ENCODE peak calls at places on chromosomes 13 and 19, in five cellular contexts. One of them, this sample, is unnamed.

GRCh38 chr13:38582133-38582532 is 104.7 kb upstream of the FREM2 start:
- DNase-seq in activated naive CD8-positive, alpha-beta T cell treated with anti-CD3 and anti-CD28 coated beads for 36 hours: no peak
- DNase-seq in Daoy: no peak
- DNase-seq in stimulated activated CD4-positive, alpha-beta T cell treated with anti-CD3 and anti-CD28 coated beads, TNF-alpha, amount 100 ng/mL, for 48 hours: no peak
- DNase-seq in NCI-H345: peak; percentile 70
- DNase-seq in this sample: no peak

GRCh38 chr19:46901701-46902401 is 41.1 kb downstream of the ARHGAP35 start:
- DNase-seq in activated naive CD8-positive, alpha-beta T cell treated with anti-CD3 and anti-CD28 coated beads for 36 hours: no peak
- DNase-seq in Daoy: no peak
- DNase-seq in stimulated activated CD4-positive, alpha-beta T cell treated with anti-CD3 and anti-CD28 coated beads, TNF-alpha, amount 100 ng/mL, for 48 hours: no peak
- DNase-seq in NCI-H345: no peak
- DNase-seq in this sample: no peak

GRCh38 chr13:40682449-40683240 is 16.2 kb upstream of the FOXO1 start:
- DNase-seq in activated naive CD8-positive, alpha-beta T cell treated with anti-CD3 and anti-CD28 coated beads for 36 hours: no peak
- DNase-seq in Daoy: no peak
- DNase-seq in stimulated activated CD4-positive, alpha-beta T cell treated with anti-CD3 and anti-CD28 coated beads, TNF-alpha, amount 100 ng/mL, for 48 hours: no peak
- DNase-seq in NCI-H345: peak; percentile 4
- DNase-seq in this sample: no peak

GRCh38 chr19:17929056-17929455 is 3.8 kb upstream of the CCDC124 start:
- DNase-seq in activated naive CD8-positive, alpha-beta T cell treated with anti-CD3 and anti-CD28 coated beads for 36 hours: no peak
- DNase-seq in Daoy: no peak
- DNase-seq in stimulated activated CD4-positive, alpha-beta T cell treated with anti-CD3 and anti-CD28 coated beads, TNF-alpha, amount 100 ng/mL, for 48 hours: no peak
- DNase-seq in NCI-H345: no peak
- DNase-seq in this sample: no peak

GRCh38 chr13:41345165-41345920 is 34.3 kb downstream of the NAA16 start:
- DNase-seq in activated naive CD8-positive, alpha-beta T cell treated with anti-CD3 and anti-CD28 coated beads for 36 hours: no peak
- DNase-seq in Daoy: no peak
- DNase-seq in stimulated activated CD4-positive, alpha-beta T cell treated with anti-CD3 and anti-CD28 coated beads, TNF-alpha, amount 100 ng/mL, for 48 hours: no peak
- DNase-seq in NCI-H345: no peak
- DNase-seq in this sample: no peak

GRCh38 chr19:36837902-36838783 is at the start of gene ZNF790:
- DNase-seq in activated naive CD8-positive, alpha-beta T cell treated with anti-CD3 and anti-CD28 coated beads for 36 hours: peak; percentile 85
- DNase-seq in Daoy: peak; percentile 87
- DNase-seq in stimulated activated CD4-positive, alpha-beta T cell treated with anti-CD3 and anti-CD28 coated beads, TNF-alpha, amount 100 ng/mL, for 48 hours: peak; percentile 81
- DNase-seq in NCI-H345: peak; percentile 94
- DNase-seq in this sample: no peak

GRCh38 chr19:17671906-17672305 is 16.2 kb downstream of the UNC13A start:
- DNase-seq in activated naive CD8-positive, alpha-beta T cell treated with anti-CD3 and anti-CD28 coated beads for 36 hours: peak; percentile 28
- DNase-seq in Daoy: peak; percentile 67
- DNase-seq in stimulated activated CD4-positive, alpha-beta T cell treated with anti-CD3 and anti-CD28 coated beads, TNF-alpha, amount 100 ng/mL, for 48 hours: peak; percentile 14
- DNase-seq in NCI-H345: no peak
- DNase-seq in this sample: peak; percentile 68

GRCh38 chr13:90105276-90105675 is 1242.2 kb upstream of the MIR17HG start:
- DNase-seq in activated naive CD8-positive, alpha-beta T cell treated with anti-CD3 and anti-CD28 coated beads for 36 hours: no peak
- DNase-seq in Daoy: no peak
- DNase-seq in stimulated activated CD4-positive, alpha-beta T cell treated with anti-CD3 and anti-CD28 coated beads, TNF-alpha, amount 100 ng/mL, for 48 hours: no peak
- DNase-seq in NCI-H345: no peak
- DNase-seq in this sample: no peak

GRCh38 chr19:46126086-46126485 is 1.6 kb upstream of the IGFL3 start:
- DNase-seq in activated naive CD8-positive, alpha-beta T cell treated with anti-CD3 and anti-CD28 coated beads for 36 hours: no peak
- DNase-seq in Daoy: no peak
- DNase-seq in stimulated activated CD4-positive, alpha-beta T cell treated with anti-CD3 and anti-CD28 coated beads, TNF-alpha, amount 100 ng/mL, for 48 hours: no peak
- DNase-seq in NCI-H345: no peak
- DNase-seq in this sample: no peak

GRCh38 chr19:29807870-29808405 is 3.9 kb upstream of the CCNE1 start:
- DNase-seq in activated naive CD8-positive, alpha-beta T cell treated with anti-CD3 and anti-CD28 coated beads for 36 hours: no peak
- DNase-seq in Daoy: no peak
- DNase-seq in stimulated activated CD4-positive, alpha-beta T cell treated with anti-CD3 and anti-CD28 coated beads, TNF-alpha, amount 100 ng/mL, for 48 hours: no peak
- DNase-seq in NCI-H345: no peak
- DNase-seq in this sample: no peak

GRCh38 chr19:17910776-17911360 is 21.9 kb upstream of the CCDC124 start:
- DNase-seq in activated naive CD8-positive, alpha-beta T cell treated with anti-CD3 and anti-CD28 coated beads for 36 hours: no peak
- DNase-seq in Daoy: no peak
- DNase-seq in stimulated activated CD4-positive, alpha-beta T cell treated with anti-CD3 and anti-CD28 coated beads, TNF-alpha, amount 100 ng/mL, for 48 hours: no peak
- DNase-seq in NCI-H345: no peak
- DNase-seq in this sample: no peak

GRCh38 chr19:23460656-23461055 is 65.4 kb upstream of the ZNF91 start:
- DNase-seq in activated naive CD8-positive, alpha-beta T cell treated with anti-CD3 and anti-CD28 coated beads for 36 hours: no peak
- DNase-seq in Daoy: no peak
- DNase-seq in stimulated activated CD4-positive, alpha-beta T cell treated with anti-CD3 and anti-CD28 coated beads, TNF-alpha, amount 100 ng/mL, for 48 hours: no peak
- DNase-seq in NCI-H345: no peak
- DNase-seq in this sample: no peak

GRCh38 chr13:99124046-99124400 is 76.6 kb upstream of the UBAC2 start:
- DNase-seq in activated naive CD8-positive, alpha-beta T cell treated with anti-CD3 and anti-CD28 coated beads for 36 hours: no peak
- DNase-seq in Daoy: no peak
- DNase-seq in stimulated activated CD4-positive, alpha-beta T cell treated with anti-CD3 and anti-CD28 coated beads, TNF-alpha, amount 100 ng/mL, for 48 hours: no peak
- DNase-seq in NCI-H345: no peak
- DNase-seq in this sample: no peak

GRCh38 chr13:85013006-85013405 is 786.2 kb downstream of the SLITRK6 start:
- DNase-seq in activated naive CD8-positive, alpha-beta T cell treated with anti-CD3 and anti-CD28 coated beads for 36 hours: no peak
- DNase-seq in Daoy: no peak
- DNase-seq in stimulated activated CD4-positive, alpha-beta T cell treated with anti-CD3 and anti-CD28 coated beads, TNF-alpha, amount 100 ng/mL, for 48 hours: no peak
- DNase-seq in NCI-H345: no peak
- DNase-seq in this sample: no peak

GRCh38 chr13:97921146-97921776 is 32.2 kb upstream of the IPO5 start:
- DNase-seq in activated naive CD8-positive, alpha-beta T cell treated with anti-CD3 and anti-CD28 coated beads for 36 hours: no peak
- DNase-seq in Daoy: no peak
- DNase-seq in stimulated activated CD4-positive, alpha-beta T cell treated with anti-CD3 and anti-CD28 coated beads, TNF-alpha, amount 100 ng/mL, for 48 hours: no peak
- DNase-seq in NCI-H345: no peak
- DNase-seq in this sample: no peak

GRCh38 chr19:10112895-10113591 is 1.6 kb downstream of the P2RY11 start:
- DNase-seq in activated naive CD8-positive, alpha-beta T cell treated with anti-CD3 and anti-CD28 coated beads for 36 hours: peak; percentile 78
- DNase-seq in Daoy: peak; percentile 82
- DNase-seq in stimulated activated CD4-positive, alpha-beta T cell treated with anti-CD3 and anti-CD28 coated beads, TNF-alpha, amount 100 ng/mL, for 48 hours: no peak
- DNase-seq in NCI-H345: peak; percentile 25
- DNase-seq in this sample: no peak

GRCh38 chr13:37173214-37173613 is 67.8 kb upstream of the CSNK1A1L start:
- DNase-seq in activated naive CD8-positive, alpha-beta T cell treated with anti-CD3 and anti-CD28 coated beads for 36 hours: no peak
- DNase-seq in Daoy: no peak
- DNase-seq in stimulated activated CD4-positive, alpha-beta T cell treated with anti-CD3 and anti-CD28 coated beads, TNF-alpha, amount 100 ng/mL, for 48 hours: no peak
- DNase-seq in NCI-H345: no peak
- DNase-seq in this sample: no peak

GRCh38 chr13:44305845-44306244 is 67.8 kb upstream of the SERP2 start:
- DNase-seq in activated naive CD8-positive, alpha-beta T cell treated with anti-CD3 and anti-CD28 coated beads for 36 hours: no peak
- DNase-seq in Daoy: peak; percentile 55
- DNase-seq in stimulated activated CD4-positive, alpha-beta T cell treated with anti-CD3 and anti-CD28 coated beads, TNF-alpha, amount 100 ng/mL, for 48 hours: no peak
- DNase-seq in NCI-H345: peak; percentile 41
- DNase-seq in this sample: no peak

GRCh38 chr19:18225702-18226468 is at the start of gene PDE4C:
- DNase-seq in activated naive CD8-positive, alpha-beta T cell treated with anti-CD3 and anti-CD28 coated beads for 36 hours: no peak
- DNase-seq in Daoy: peak; percentile 44
- DNase-seq in stimulated activated CD4-positive, alpha-beta T cell treated with anti-CD3 and anti-CD28 coated beads, TNF-alpha, amount 100 ng/mL, for 48 hours: no peak
- DNase-seq in NCI-H345: no peak
- DNase-seq in this sample: no peak

This sample was measured in HCT116.